ENCODE peak calls at places on chromosomes 13 and 19, in five cellular contexts. Q is H9, X is mesenchymal stem cell, O is neuronal stem cell, K is H1. H is an unnamed sample.

GRCh38 chr13:20989883-20990282 is 71.5 kb downstream of the LATS2 start:
- DNase-seq in X (no peak), O (no peak), Q (no peak), K (no peak), H (no peak)

GRCh38 chr19:58021541-58022282 is 12.1 kb upstream of the ZSCAN1 start:
- DNase-seq in X (peak; percentile 23), Q (peak; percentile 84), O (peak; percentile 33), K (no peak), H (no peak)

GRCh38 chr13:51579676-51580075 is 4.6 kb upstream of the WDFY2 start:
- DNase-seq in Q (no peak), X (peak; percentile 24), K (no peak), O (no peak), H (no peak)

GRCh38 chr13:28401303-28402056 is 93.4 kb downstream of the FLT1 start:
- DNase-seq in O (no peak), Q (no peak), K (no peak), X (peak; percentile 86), H (no peak)

GRCh38 chr13:39575641-39576238 is 27.3 kb downstream of the LHFPL6 start:
- DNase-seq in Q (no peak), X (no peak), O (no peak), K (no peak), H (no peak)

GRCh38 chr13:109370486-109370885 is 415.9 kb downstream of the IRS2 start:
- DNase-seq in O (no peak), X (no peak), K (no peak), Q (no peak), H (no peak)

GRCh38 chr13:109787135-109787954 is 962 bp upstream of the IRS2 start:
- DNase-seq in O (peak; percentile 69), X (peak; percentile 63), K (no peak), Q (peak; percentile 62), H (peak; percentile 56)

GRCh38 chr19:7199613-7200533 is 94.3 kb downstream of the INSR start:
- DNase-seq in X (peak; percentile 28), O (no peak), Q (no peak), K (no peak), H (no peak)

GRCh38 chr19:577439-578392 is 5.3 kb downstream of the BSG start:
- DNase-seq in Q (no peak), K (no peak), X (no peak), O (no peak), H (no peak)

GRCh38 chr13:98752111-98752941 is at the start of gene SLC15A1:
- DNase-seq in Q (peak; percentile 51), O (no peak), X (no peak), K (no peak), H (no peak)

GRCh38 chr13:79171131-79172061 is 234.7 kb downstream of the RBM26 start:
- DNase-seq in X (no peak), K (no peak), Q (peak; percentile 28), O (peak; percentile 76), H (no peak)

GRCh38 chr13:112928020-112928931 is 40.7 kb upstream of the MCF2L start:
- DNase-seq in X (no peak), Q (no peak), K (no peak), O (no peak), H (no peak)

GRCh38 chr19:11261431-11261901 is 858 bp downstream of the DOCK6 start:
- DNase-seq in O (no peak), Q (no peak), K (no peak), X (peak; percentile 12), H (no peak)

GRCh38 chr19:10831980-10832658 is 3.9 kb downstream of the TMED1 start:
- DNase-seq in K (no peak), Q (no peak), X (no peak), O (no peak), H (no peak)

GRCh38 chr13:23979361-23980159 is 82.3 kb upstream of the C1QTNF9B start:
- DNase-seq in Q (peak; percentile 67), O (peak; percentile 65), X (peak; percentile 85), K (no peak), H (peak; percentile 54)
- H3K4ac ChIP-seq in Q (no peak overlapping the region), O (no peak overlapping the region), X (no peak overlapping the region), K (no peak overlapping the region), H (no peak overlapping the region)

GRCh38 chr19:49486232-49486631 is 1.2 kb upstream of the RPL13A start:
- DNase-seq in Q (peak; percentile 21), O (no peak), K (no peak), X (no peak), H (no peak)

GRCh38 chr19:49479975-49480628 is 6.1 kb downstream of the FLT3LG start:
- DNase-seq in X (no peak), O (no peak), Q (no peak), K (no peak), H (no peak)

GRCh38 chr19:49486710-49487276 is 615 bp upstream of the RPL13A start:
- DNase-seq in O (no peak), K (no peak), Q (no peak), X (no peak), H (no peak)

GRCh38 chr19:49475995-49476880 is 2.2 kb downstream of the FLT3LG start:
- DNase-seq in O (peak; percentile 58), K (no peak), X (peak; percentile 69), Q (peak; percentile 96), H (peak; percentile 44)

GRCh38 chr19:49481020-49481683 is 6.3 kb upstream of the RPL13A start:
- DNase-seq in X (no peak), O (no peak), K (no peak), Q (peak; percentile 59), H (no peak)
- H2BK12ac ChIP-seq in X (no peak overlapping the region), O (no peak overlapping the region), K (no peak overlapping the region), Q (no peak overlapping the region), H (no peak overlapping the region)

GRCh38 chr19:41327499-41328156 is 17.7 kb downstream of the CCDC97 start:
- DNase-seq in O (no peak), X (no peak), K (no peak), Q (peak; percentile 66), H (peak; percentile 76)

GRCh38 chr19:41325947-41326706 is 16.2 kb downstream of the CCDC97 start:
- DNase-seq in O (no peak), X (peak; percentile 84), K (no peak), Q (no peak), H (no peak)

GRCh38 chr19:41328818-41329220 is 18.8 kb downstream of the CCDC97 start:
- DNase-seq in Q (no peak), K (no peak), X (no peak), O (no peak), H (peak; percentile 28)

GRCh38 chr19:41327076-41327475 is 17.1 kb downstream of the CCDC97 start:
- DNase-seq in Q (no peak), K (no peak), O (no peak), X (peak; percentile 41), H (no peak)

GRCh38 chr19:41328157-41328817 is 18.3 kb downstream of the CCDC97 start:
- DNase-seq in Q (no peak), O (no peak), K (no peak), X (peak; percentile 80), H (no peak)
- H3K4ac ChIP-seq in Q (no peak overlapping the region), O (no peak overlapping the region), K (peak overlapping the region; percentile 29), X (peak overlapping the region; percentile 92), H (no peak overlapping the region)

DNA sequence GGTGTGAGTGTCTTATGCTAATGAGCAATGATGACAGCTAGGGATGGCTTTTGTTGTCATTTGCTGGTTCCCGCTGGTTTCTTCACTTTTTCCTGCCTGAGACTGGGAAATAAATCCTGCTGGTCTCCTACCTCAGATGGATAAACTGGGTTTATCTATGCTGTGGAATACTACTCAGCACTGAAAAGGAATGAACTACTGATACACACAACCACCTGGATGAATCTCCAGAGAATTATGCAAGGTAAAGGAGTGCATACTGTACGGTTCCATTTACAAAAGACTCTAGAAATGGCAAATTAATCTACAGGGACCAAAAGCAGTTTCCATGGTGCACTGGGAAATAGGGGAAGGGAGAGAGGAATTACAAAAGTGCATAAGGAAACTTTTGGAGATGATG is 41.2 kb upstream of the UBE2L5 start:
- DNase-seq in K (no peak), X (no peak), Q (no peak), O (no peak), H (no peak)
- H2BK12ac ChIP-seq in K (no peak overlapping the region), X (no peak overlapping the region), Q (no peak overlapping the region), O (no peak overlapping the region), H (no peak overlapping the region)

GRCh38 chr19:46131485-46132143 is 7.1 kb upstream of the IGFL3 start:
- DNase-seq in K (no peak), O (no peak), Q (no peak), X (no peak), H (no peak)
- H3K4ac ChIP-seq in K (no peak overlapping the region), O (no peak overlapping the region), Q (no peak overlapping the region), X (no peak overlapping the region), H (no peak overlapping the region)

GRCh38 chr19:9724157-9724556 is 44.4 kb downstream of the ZNF846 start:
- DNase-seq in O (no peak), K (no peak), Q (no peak), X (no peak), H (no peak)

GRCh38 chr19:9727644-9728043 is 40.9 kb downstream of the ZNF846 start:
- DNase-seq in K (no peak), Q (no peak), O (no peak), X (no peak), H (no peak)

GRCh38 chr19:9729162-9729561 is 39.4 kb downstream of the ZNF846 start:
- DNase-seq in K (no peak), X (no peak), Q (no peak), O (no peak), H (no peak)
- H2BK12ac ChIP-seq in K (no peak overlapping the region), X (no peak overlapping the region), Q (no peak overlapping the region), O (no peak overlapping the region), H (no peak overlapping the region)

GRCh38 chr13:82749551-82749950 is 1132.7 kb downstream of the SLITRK1 start:
- DNase-seq in X (no peak), K (no peak), Q (no peak), O (no peak), H (no peak)
- H3K4ac ChIP-seq in X (no peak overlapping the region), K (no peak overlapping the region), Q (no peak overlapping the region), O (no peak overlapping the region), H (no peak overlapping the region)

H was measured in trophoblast cell.